ENCODE peak calls at places on chromosomes 16 and 17, in ten cellular contexts. B is AG04450; G is stimulated activated CD8-positive, alpha-beta memory T cell treated with anti-CD3 and anti-CD28 coated beads, Interleukin-4, amount 100 ng/mL, for 4 hours; C is GM23248; R is amniotic stem cell; F is omental fat pad; O is COR-L47; N is mesothelial cell of epicardium; P is activated CD4-positive, alpha-beta T cell treated with anti-CD3 and anti-CD28 coated beads, Interleukin-2, amount 10 ng/mL, durations not matched to agents 7 days and 5 days; X is tibial artery. J is an unnamed sample.

GRCh38 chr17:30969989-30970680 is 704 bp upstream of the RNF135 start:
- DNase-seq in B (no peak), G (no peak), C (peak; percentile 53), R (no peak), F (no peak), O (no peak), N (peak; percentile 48), P (peak; percentile 67), X (no peak), J (no peak)

GRCh38 chr16:50152386-50152806 is 710 bp upstream of the TENT4B start:
- DNase-seq in B (no peak), G (peak; percentile 43), C (peak; percentile 67), R (no peak), F (no peak), O (no peak), N (no peak), P (peak; percentile 83), X (no peak), J (no peak)

GRCh38 chr16:77711775-77712174 is 10.5 kb upstream of the NUDT7 start:
- DNase-seq in B (no peak), G (no peak), C (peak; percentile 13), R (no peak), F (no peak), O (no peak), N (no peak), P (no peak), X (no peak), J (no peak)

GRCh38 chr17:56269509-56269908 is 116.2 kb downstream of the ANKFN1 start:
- DNase-seq in B (no peak), G (no peak), C (peak; percentile 49), R (no peak), F (no peak), O (no peak), N (no peak), P (no peak), X (no peak), J (no peak)

GRCh38 chr17:1372618-1373017 is 27.4 kb downstream of the YWHAE start:
- DNase-seq in B (no peak), G (no peak), C (no peak), R (no peak), F (no peak), O (no peak), N (no peak), P (no peak), X (no peak), J (no peak)

GRCh38 chr17:47192549-47192948 is 3.5 kb upstream of the CDC27 start:
- DNase-seq in B (no peak), G (no peak), C (no peak), R (no peak), F (no peak), O (no peak), N (no peak), P (no peak), X (no peak), J (no peak)

GRCh38 chr16:58464916-58465731 is 34.8 kb upstream of the NDRG4 start:
- DNase-seq in B (no peak), G (no peak), C (no peak), R (no peak), F (no peak), O (no peak), N (no peak), P (no peak), X (no peak), J (no peak)

GRCh38 chr17:72123964-72124791 is 3.4 kb downstream of the SOX9 start:
- DNase-seq in B (no peak), G (no peak), C (no peak), R (no peak), F (no peak), O (no peak), N (no peak), P (no peak), X (no peak), J (no peak)

GRCh38 chr17:35903451-35903850 is 23.3 kb upstream of the CCL5 start:
- DNase-seq in B (no peak), G (no peak), C (no peak), R (no peak), F (no peak), O (no peak), N (no peak), P (no peak), X (no peak), J (no peak)

GRCh38 chr17:37490638-37491614 is 1.2 kb downstream of the DUSP14 start:
- DNase-seq in B (no peak), G (no peak), C (peak; percentile 93), R (peak; percentile 79), F (no peak), O (no peak), N (no peak), P (no peak), X (peak; percentile 54), J (peak; percentile 79)

GRCh38 chr17:75481194-75482059 is 25.0 kb downstream of the TMEM94 start:
- DNase-seq in B (no peak), G (no peak), C (no peak), R (no peak), F (no peak), O (no peak), N (no peak), P (no peak), X (no peak), J (no peak)

GRCh38 chr16:8901318-8901861 is 19.2 kb downstream of the LITAFD start:
- DNase-seq in B (no peak), G (no peak), C (no peak), R (no peak), F (no peak), O (no peak), N (no peak), P (no peak), X (no peak), J (no peak)

J was measured in keratinocyte.